ENCODE peak calls at places on chromosomes 13 and 19, in five cellular contexts. A is esophagus squamous epithelium, S is sigmoid colon, L is prostate gland, D is thoracic aorta. V is an unnamed sample. For H3K36me3, the result is how much of the 10 kb centered on the place peaks cover.

GRCh38 chr13:51900471-51900870 is 38.7 kb downstream of the CCDC70 start:
- DNase-seq in L (no peak), S (no peak), D (no peak), A (no peak), V (no peak)

GRCh38 chr19:55544014-55544413 is 1.3 kb downstream of the SBK3 start:
- DNase-seq in A (no peak), L (no peak), D (no peak), S (no peak), V (no peak)

GRCh38 chr19:38932425-38933179 is 1.9 kb downstream of the MRPS12 start:
- DNase-seq in A (no peak), L (no peak), S (no peak), D (no peak), V (peak)

GRCh38 chr13:27661017-27661416 is 39.3 kb downstream of the POLR1D start:
- DNase-seq in S (no peak), A (no peak), D (no peak), L (no peak), V (no peak)

GRCh38 chr13:19864018-19864338 is 529 bp upstream of the ZMYM5 start:
- DNase-seq in L (peak), D (no peak), A (peak), S (peak), V (peak)

GRCh38 chr19:409006-409514 is at the start of gene C2CD4C:
- DNase-seq in D (no peak), S (no peak), A (no peak), L (no peak), V (no peak)

GRCh38 chr13:66537417-66537816 is 692.7 kb downstream of the PCDH9 start:
- DNase-seq in A (no peak), L (no peak), D (no peak), S (no peak), V (no peak)

GRCh38 chr19:5149508-5149907 is 180.6 kb downstream of the KDM4B start:
- DNase-seq in A (no peak), S (no peak), L (no peak), D (no peak), V (no peak)

GRCh38 chr19:1969176-1970002 is 28.4 kb downstream of the CSNK1G2 start:
- DNase-seq in L (no peak), D (no peak), A (no peak), S (no peak), V (no peak)

GRCh38 chr19:7159105-7159933 is 89.8 kb downstream of the ZNF557 start:
- DNase-seq in S (peak), L (no peak), A (no peak), D (peak), V (peak)

GRCh38 chr13:109769921-109770320 is 16.5 kb downstream of the IRS2 start:
- DNase-seq in L (no peak), D (no peak), A (no peak), S (no peak), V (no peak)

GRCh38 chr19:18320865-18321728 is 1.8 kb downstream of the LSM4 start:
- DNase-seq in A (no peak), L (no peak), D (no peak), S (no peak), V (no peak)

GRCh38 chr19:6423499-6424189 is 967 bp downstream of the KHSRP start:
- DNase-seq in D (no peak), L (no peak), A (no peak), S (peak), V (no peak)

GRCh38 chr13:28401303-28402056 is 93.4 kb downstream of the FLT1 start:
- DNase-seq in L (no peak), D (no peak), A (no peak), S (no peak), V (no peak)

GRCh38 chr13:28185256-28185655 is 46.9 kb downstream of the PAN3 start:
- DNase-seq in S (no peak), A (no peak), D (no peak), L (no peak), V (no peak)

GRCh38 chr13:109687559-109688448 is 98.6 kb downstream of the IRS2 start:
- DNase-seq in S (no peak), A (no peak), L (no peak), D (no peak), V (no peak)

GRCh38 chr13:70585109-70585508 is 476.9 kb upstream of the KLHL1 start:
- DNase-seq in A (no peak), L (no peak), D (no peak), S (no peak), V (no peak)

GRCh38 chr19:27794444-27795042 is 1418.4 kb downstream of the UQCRFS1 start:
- DNase-seq in L (no peak), A (no peak), S (no peak), D (no peak), V (no peak)

GRCh38 chr13:41917641-41918040 is 43.3 kb downstream of the VWA8 start:
- DNase-seq in A (no peak), D (no peak), S (no peak), L (no peak), V (no peak)

GRCh38 chr19:56840452-56841193 is at the start of the genes PEG3 and ZIM2:
- DNase-seq in S (peak), L (no peak), A (no peak), D (peak), V (peak)

GRCh38 chr13:104114111-104114510 is 1047.9 kb upstream of the SLC10A2 start:
- DNase-seq in S (no peak), D (no peak), L (no peak), A (no peak), V (no peak)

GRCh38 chr13:65990684-65991083 is 1239.5 kb downstream of the PCDH9 start:
- DNase-seq in S (no peak), D (no peak), A (no peak), L (no peak), V (no peak)

GRCh38 chr13:23428183-23428528 is 5.3 kb downstream of the SACS start:
- DNase-seq in L (no peak), A (no peak), D (no peak), S (no peak), V (no peak)

GRCh38 chr19:58243351-58243750 is 14.6 kb downstream of the ZNF544 start:
- DNase-seq in L (no peak), D (no peak), S (no peak), A (no peak), V (no peak)

GRCh38 chr19:35048911-35049411 is 7.4 kb downstream of the HPN start:
- DNase-seq in S (no peak), D (no peak), L (peak), A (no peak), V (peak)

GRCh38 chr19:14450168-14450874 is 17.2 kb downstream of the PKN1 start:
- DNase-seq in A (no peak), S (no peak), D (no peak), L (no peak), V (peak)
- H3K36me3 ChIP-seq in A (under half), S (half or more), D (half or more), L (under half), V (under half)

GRCh38 chr19:46380690-46381089 is 32.7 kb downstream of the CCDC8 start:
- DNase-seq in L (no peak), D (no peak), A (no peak), S (no peak), V (no peak)
- H3K36me3 ChIP-seq in L (under half), D (under half), A (under half), S (under half), V (under half)

DNA sequence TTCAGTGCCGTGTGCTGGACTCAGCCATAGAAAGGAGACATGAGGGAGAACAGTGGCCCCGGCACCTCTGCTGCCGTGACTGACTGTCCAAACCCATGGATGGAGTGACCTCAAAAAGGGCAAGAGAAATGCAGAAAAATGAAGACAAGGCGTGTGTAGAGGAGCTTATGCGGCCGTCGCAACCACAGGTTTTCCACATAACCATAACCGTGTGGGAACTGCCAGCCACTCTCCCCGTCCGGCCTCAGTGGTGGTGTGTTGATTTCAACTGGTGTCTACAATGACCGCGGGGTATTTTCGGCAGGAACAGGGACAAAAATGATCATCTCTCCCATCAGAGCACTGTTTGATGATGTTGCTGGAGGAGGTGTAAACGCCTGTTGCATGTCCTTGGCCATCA is 42.9 kb upstream of the F7 start:
- DNase-seq in L (no peak), S (peak), A (no peak), D (no peak), V (no peak)
- H3K36me3 ChIP-seq in L (under half), S (under half), A (under half), D (under half), V (under half)

GRCh38 chr13:95113601-95114000 is 187.7 kb downstream of the ABCC4 start:
- DNase-seq in D (no peak), L (no peak), A (no peak), S (no peak), V (no peak)

GRCh38 chr13:95111608-95112007 is 189.6 kb downstream of the ABCC4 start:
- DNase-seq in S (no peak), A (no peak), L (no peak), D (no peak), V (no peak)

GRCh38 chr13:95115525-95115924 is 185.7 kb downstream of the ABCC4 start:
- DNase-seq in L (no peak), D (no peak), A (no peak), S (no peak), V (no peak)

GRCh38 chr13:95117092-95117491 is 184.2 kb downstream of the ABCC4 start:
- DNase-seq in L (no peak), D (no peak), A (no peak), S (no peak), V (no peak)

GRCh38 chr13:95112883-95113282 is 188.4 kb downstream of the ABCC4 start:
- DNase-seq in A (no peak), D (no peak), S (no peak), L (no peak), V (no peak)
- H3K36me3 ChIP-seq in A (under half), D (under half), S (under half), L (under half), V (under half)

DNA sequence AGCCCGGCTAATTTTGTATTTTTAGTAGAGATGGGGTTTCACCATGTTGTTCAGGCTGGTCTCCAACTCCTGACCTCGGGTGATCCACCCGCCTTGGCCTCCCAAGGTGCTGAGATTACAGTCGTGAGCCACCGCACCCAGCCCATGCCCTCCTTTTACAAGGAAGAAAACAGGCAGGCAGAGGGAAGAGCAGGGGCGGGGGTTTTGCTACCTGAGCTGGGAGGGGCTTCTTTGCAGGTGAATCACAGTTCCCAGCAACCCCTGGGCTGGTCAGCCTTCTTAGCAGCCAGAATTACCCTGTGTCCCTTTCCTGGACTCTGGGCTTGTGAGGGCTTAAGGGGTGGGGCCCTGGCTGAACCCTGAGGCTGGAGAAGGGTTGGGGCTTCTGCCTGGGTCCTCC is 3.1 kb upstream of the KCNJ14 start:
- DNase-seq in S (no peak), L (no peak), D (no peak), A (no peak), V (no peak)
- H3K36me3 ChIP-seq in S (under half), L (under half), D (under half), A (under half), V (half or more)

DNA sequence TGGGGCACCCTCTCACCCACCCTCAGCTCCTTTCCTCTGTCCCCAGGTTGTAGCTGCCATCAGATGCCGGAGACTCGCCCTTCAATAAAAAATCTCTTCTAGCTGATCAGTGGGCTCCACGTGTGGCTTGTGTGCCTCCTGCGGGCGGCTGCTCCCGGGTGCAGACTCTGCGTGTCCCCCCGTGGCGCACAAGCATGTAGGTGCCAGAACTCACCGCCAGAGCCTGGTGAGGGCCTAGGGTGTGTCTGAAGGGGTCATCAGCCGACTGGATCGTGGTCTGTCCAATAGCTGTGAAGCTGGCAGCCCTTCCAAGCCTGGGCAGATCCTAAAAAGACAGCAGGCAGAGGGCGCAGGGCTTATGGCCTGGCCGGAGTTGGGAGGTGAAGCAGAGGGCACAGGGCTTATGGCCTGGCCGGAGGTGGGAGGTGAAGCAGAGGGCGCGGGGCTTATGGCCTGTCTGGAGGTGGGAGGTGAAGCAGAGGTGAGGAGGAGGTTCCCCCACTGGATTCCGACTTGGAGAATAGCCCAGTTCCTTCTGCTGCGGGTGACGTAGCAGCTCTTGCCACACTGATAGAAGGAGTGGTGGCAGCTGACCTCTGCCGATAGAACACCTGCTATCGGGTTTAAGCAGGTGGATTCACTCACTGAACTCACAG is 11.7 kb downstream of the NOP53 start:
- DNase-seq in L (no peak), D (no peak), A (no peak), S (no peak), V (no peak)
- H3K36me3 ChIP-seq in L (half or more), D (half or more), A (under half), S (half or more), V (under half)

GRCh38 chr13:102800145-102801041 is 1.5 kb downstream of the BIVM start:
- DNase-seq in S (peak), L (peak), A (peak), D (no peak), V (peak)
- H3K36me3 ChIP-seq in S (under half), L (under half), A (under half), D (under half), V (under half)